ENCODE peak calls at places on chromosomes 2 and 18, in seven cellular contexts. S is IMR-90, I is stomach, K is suprapubic skin, Y is body of pancreas, U is spleen, T is A549. M is an unnamed sample. For H3K4me1, the result is how much of the 10 kb centered on the place peaks cover.

GRCh38 chr18:35117951-35118411 is 76.8 kb downstream of the MAPRE2 start:
- DNase-seq in S (peak), I (no peak), K (no peak), Y (no peak), U (no peak), T (no peak), M (peak)

GRCh38 chr2:11746807-11747459 is 501 bp downstream of the LPIN1 start:
- DNase-seq in S (peak), I (peak), K (no peak), Y (peak), U (no peak), T (no peak), M (no peak)

GRCh38 chr2:198517961-198518360 is 713.6 kb downstream of the PLCL1 start:
- DNase-seq in S (no peak), I (no peak), K (no peak), Y (no peak), U (no peak), T (no peak), M (no peak)

GRCh38 chr2:61055557-61055956 is 10.1 kb upstream of the SANBR start:
- DNase-seq in S (peak), I (no peak), K (no peak), Y (no peak), U (no peak), T (no peak), M (no peak)

GRCh38 chr2:95016616-95017307 is 8.7 kb upstream of the MAL start:
- DNase-seq in S (no peak), I (no peak), K (no peak), Y (no peak), U (no peak), T (no peak), M (no peak)

GRCh38 chr18:12046046-12046750 is 47.4 kb upstream of the ANKRD62 start:
- DNase-seq in S (no peak), I (no peak), K (no peak), Y (no peak), U (no peak), T (no peak), M (no peak)

GRCh38 chr2:242085941-242086621 is 216.6 kb downstream of the RTP5 start:
- DNase-seq in S (peak), I (peak), K (no peak), Y (peak), U (peak), T (no peak), M (peak)

GRCh38 chr2:97728091-97728596 is 14.8 kb downstream of the ZAP70 start:
- DNase-seq in S (no peak), I (no peak), K (peak), Y (no peak), U (peak), T (no peak), M (peak)

GRCh38 chr18:47050468-47050867 is 15.0 kb upstream of the ELOA2 start:
- DNase-seq in S (peak), I (no peak), K (no peak), Y (peak), U (no peak), T (no peak), M (no peak)

GRCh38 chr2:195898505-195898904 is 170.1 kb downstream of the DNAH7 start:
- DNase-seq in S (peak), I (peak), K (no peak), Y (peak), U (no peak), T (no peak), M (peak)

GRCh38 chr2:97741686-97742085 is 28.3 kb downstream of the ZAP70 start:
- DNase-seq in S (no peak), I (no peak), K (peak), Y (no peak), U (no peak), T (no peak), M (no peak)

GRCh38 chr18:76457957-76458356 is 37.1 kb downstream of the ZNF516 start:
- DNase-seq in S (no peak), I (no peak), K (no peak), Y (no peak), U (peak), T (no peak), M (peak)

GRCh38 chr2:206415618-206416243 is 27.6 kb upstream of the ADAM23 start:
- DNase-seq in S (no peak), I (no peak), K (no peak), Y (no peak), U (no peak), T (no peak), M (no peak)

GRCh38 chr2:216404010-216404618 is 8.2 kb upstream of the SMARCAL1 start:
- DNase-seq in S (peak), I (peak), K (no peak), Y (peak), U (no peak), T (peak), M (no peak)

GRCh38 chr2:126886906-126887280 is 11.8 kb upstream of the TEX51 start:
- DNase-seq in S (no peak), I (no peak), K (peak), Y (peak), U (no peak), T (no peak), M (no peak)

GRCh38 chr18:28018361-28018760 is 158.6 kb downstream of the CDH2 start:
- DNase-seq in S (no peak), I (no peak), K (no peak), Y (no peak), U (no peak), T (no peak), M (no peak)

GRCh38 chr2:60480089-60480773 is 73.2 kb downstream of the BCL11A start:
- DNase-seq in S (no peak), I (peak), K (no peak), Y (peak), U (no peak), T (no peak), M (no peak)

GRCh38 chr2:240655931-240656886 is 26.5 kb downstream of the AQP12B start:
- DNase-seq in S (peak), I (no peak), K (no peak), Y (no peak), U (no peak), T (no peak), M (peak)

GRCh38 chr2:29821591-29821990 is 99.8 kb downstream of the ALK start:
- DNase-seq in S (no peak), I (no peak), K (no peak), Y (no peak), U (no peak), T (no peak), M (no peak)

GRCh38 chr18:29181151-29181901 is 1004.4 kb upstream of the CDH2 start:
- DNase-seq in S (peak), I (no peak), K (no peak), Y (no peak), U (no peak), T (no peak), M (no peak)

GRCh38 chr2:78940998-78941397 is 84.5 kb upstream of the REG3G start:
- DNase-seq in S (no peak), I (no peak), K (no peak), Y (no peak), U (no peak), T (no peak), M (no peak)

GRCh38 chr2:235570256-235570655 is 76.4 kb downstream of the AGAP1 start:
- DNase-seq in S (no peak), I (no peak), K (no peak), Y (no peak), U (no peak), T (no peak), M (no peak)

GRCh38 chr2:11387100-11387390 is 42.6 kb upstream of the ROCK2 start:
- DNase-seq in S (no peak), I (no peak), K (no peak), Y (no peak), U (no peak), T (no peak), M (no peak)

GRCh38 chr2:240895656-240896388 is at the start of gene MAB21L4:
- DNase-seq in S (no peak), I (no peak), K (no peak), Y (no peak), U (no peak), T (no peak), M (no peak)

GRCh38 chr18:22318745-22319407 is 98.8 kb downstream of the CTAGE1 start:
- DNase-seq in S (peak), I (no peak), K (no peak), Y (no peak), U (no peak), T (no peak), M (no peak)

GRCh38 chr2:64296150-64296500 is 151.9 kb upstream of the PELI1 start:
- DNase-seq in S (no peak), I (no peak), K (no peak), Y (no peak), U (no peak), T (no peak), M (no peak)

GRCh38 chr2:111184725-111185495 is 64.2 kb downstream of the BCL2L11 start:
- DNase-seq in S (no peak), I (no peak), K (no peak), Y (no peak), U (no peak), T (no peak), M (no peak)

GRCh38 chr2:71559828-71560210 is 106.5 kb downstream of the DYSF start:
- DNase-seq in S (no peak), I (no peak), K (no peak), Y (no peak), U (no peak), T (no peak), M (no peak)

GRCh38 chr2:3405308-3405707 is 25.8 kb downstream of the TRAPPC12 start:
- DNase-seq in S (no peak), I (no peak), K (no peak), Y (no peak), U (no peak), T (no peak), M (no peak)

GRCh38 chr2:234031207-234031606 is 19.3 kb upstream of the SPP2 start:
- DNase-seq in S (peak), I (no peak), K (no peak), Y (no peak), U (no peak), T (no peak), M (no peak)

GRCh38 chr2:161088658-161089350 is 71.4 kb upstream of the TANK start:
- DNase-seq in S (no peak), I (no peak), K (no peak), Y (no peak), U (no peak), T (no peak), M (no peak)

GRCh38 chr2:159755788-159756187 is 42.2 kb downstream of the CD302 start:
- DNase-seq in S (peak), I (no peak), K (no peak), Y (no peak), U (no peak), T (peak), M (no peak)

GRCh38 chr2:236109061-236109460 is 59.1 kb downstream of the GBX2 start:
- DNase-seq in S (no peak), I (no peak), K (no peak), Y (no peak), U (peak), T (no peak), M (no peak)

GRCh38 chr2:237955640-237956401 is 11.0 kb upstream of the UBE2F start:
- DNase-seq in S (no peak), I (no peak), K (no peak), Y (no peak), U (no peak), T (no peak), M (no peak)

GRCh38 chr18:14026199-14026598 is 106.0 kb downstream of the ZNF519 start:
- DNase-seq in S (no peak), I (no peak), K (no peak), Y (no peak), U (no peak), T (no peak), M (no peak)

GRCh38 chr2:42895134-42895795 is 102.9 kb upstream of the HAAO start:
- DNase-seq in S (peak), I (no peak), K (no peak), Y (no peak), U (no peak), T (no peak), M (no peak)

DNA sequence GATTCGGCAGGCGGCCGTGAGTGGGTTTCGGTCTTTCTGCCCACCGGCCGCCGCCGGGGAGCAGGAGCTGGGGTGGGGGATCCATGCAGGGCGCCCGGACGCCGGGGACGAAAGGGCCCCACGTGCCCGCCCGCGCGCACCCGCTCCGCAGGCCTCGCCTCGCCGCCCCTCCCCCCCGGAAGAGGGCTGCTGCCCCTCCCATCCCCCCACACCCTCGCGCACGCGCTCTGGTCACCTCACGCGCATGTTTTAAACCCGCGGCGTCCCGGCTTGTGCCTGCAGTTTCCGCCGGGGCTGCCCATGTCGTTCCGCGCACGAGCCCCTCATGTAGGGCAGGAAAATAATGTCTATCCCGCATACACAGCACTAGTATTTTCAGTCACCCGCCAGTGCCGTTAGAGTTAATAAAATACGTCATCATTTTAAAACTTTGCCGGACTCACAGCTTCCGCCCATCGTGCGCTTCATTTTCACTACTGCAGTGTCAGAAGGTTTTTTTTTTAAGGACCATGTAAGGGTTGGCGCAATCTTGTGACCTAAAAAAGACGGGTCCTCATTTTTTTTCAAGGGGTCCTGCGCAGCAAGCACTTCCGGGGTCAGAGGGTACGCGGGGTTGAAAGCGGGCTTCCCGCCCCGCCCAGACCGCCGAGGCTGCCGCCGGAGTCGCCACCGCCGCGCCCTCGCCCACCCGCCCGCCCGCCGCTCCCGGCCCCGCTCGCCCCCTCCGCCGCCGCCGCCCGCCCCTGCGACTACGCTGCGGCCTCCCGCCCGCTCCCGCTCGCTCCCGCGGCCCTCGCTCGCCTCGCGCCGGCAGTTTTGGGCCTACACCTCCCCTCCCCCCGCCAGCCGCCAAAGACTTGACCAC is at the start of gene PCBP1:
- DNase-seq in S (peak), I (peak), K (peak), Y (peak), U (peak), T (peak), M (peak)
- TF ChIP-seq POLR2A in S (peak), I (no peak), K (peak), Y (peak), U (peak), T (peak), M (peak)

GRCh38 chr2:224185023-224185601 is 146.0 kb upstream of the SERPINE2 start:
- DNase-seq in S (no peak), I (no peak), K (no peak), Y (no peak), U (no peak), T (no peak), M (no peak)

GRCh38 chr2:224181534-224182155 is 142.6 kb upstream of the SERPINE2 start:
- DNase-seq in S (no peak), I (no peak), K (no peak), Y (no peak), U (no peak), T (no peak), M (no peak)

GRCh38 chr2:224180810-224181209 is 141.7 kb upstream of the SERPINE2 start:
- DNase-seq in S (no peak), I (no peak), K (no peak), Y (no peak), U (no peak), T (no peak), M (no peak)

GRCh38 chr2:224183086-224183485 is 144.0 kb upstream of the SERPINE2 start:
- DNase-seq in S (peak), I (no peak), K (no peak), Y (no peak), U (no peak), T (no peak), M (no peak)

DNA sequence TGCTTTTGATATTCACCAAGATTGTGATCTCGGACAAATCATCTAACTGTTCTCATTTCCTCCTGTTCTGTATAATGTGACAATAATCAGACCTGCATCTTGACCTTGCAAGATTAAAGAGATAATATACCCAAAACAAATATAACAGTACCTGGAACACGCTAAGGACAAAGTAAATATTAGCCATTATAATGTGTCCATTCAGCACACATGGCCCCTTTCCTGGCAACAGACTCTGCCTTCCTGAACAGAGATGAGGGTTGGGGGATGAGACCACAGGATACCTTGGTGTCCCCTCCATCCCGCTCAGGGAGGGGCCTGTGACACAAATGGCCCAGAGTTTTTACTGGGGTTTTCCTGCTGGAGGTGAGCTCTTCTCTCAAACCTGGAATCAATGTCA is 143.4 kb upstream of the SERPINE2 start:
- DNase-seq in S (no peak), I (no peak), K (no peak), Y (no peak), U (no peak), T (no peak), M (no peak)
- H3K4me1 ChIP-seq in S (under half), I (under half), K (under half), Y (under half), U (under half), T (under half), M (under half)

GRCh38 chr18:36355511-36355910 is 58.0 kb downstream of the FHOD3 start:
- DNase-seq in S (peak), I (no peak), K (no peak), Y (no peak), U (no peak), T (no peak), M (no peak)
- H3K4me3 ChIP-seq in S (no peak), I (no peak), K (no peak), Y (no peak), U (no peak), T (no peak), M (no peak)

GRCh38 chr2:218257390-218257981 is 3.3 kb upstream of the GPBAR1 start:
- DNase-seq in S (no peak), I (no peak), K (peak), Y (peak), U (no peak), T (no peak), M (peak)
- TF ChIP-seq POLR2A in S (no peak), I (no peak), K (no peak), Y (no peak), U (no peak), T (no peak), M (no peak)

GRCh38 chr2:231642631-231643493 is 50.2 kb downstream of the TEX44 start:
- DNase-seq in S (peak), I (peak), K (peak), Y (peak), U (peak), T (peak), M (peak)

GRCh38 chr2:231646471-231646870 is 53.8 kb downstream of the TEX44 start:
- DNase-seq in S (no peak), I (no peak), K (no peak), Y (no peak), U (no peak), T (no peak), M (no peak)

GRCh38 chr2:231640646-231641111 is 48.0 kb downstream of the TEX44 start:
- DNase-seq in S (no peak), I (peak), K (peak), Y (no peak), U (no peak), T (peak), M (peak)

GRCh38 chr2:231643494-231643888 is 50.8 kb downstream of the TEX44 start:
- DNase-seq in S (no peak), I (no peak), K (no peak), Y (no peak), U (no peak), T (no peak), M (no peak)

DNA sequence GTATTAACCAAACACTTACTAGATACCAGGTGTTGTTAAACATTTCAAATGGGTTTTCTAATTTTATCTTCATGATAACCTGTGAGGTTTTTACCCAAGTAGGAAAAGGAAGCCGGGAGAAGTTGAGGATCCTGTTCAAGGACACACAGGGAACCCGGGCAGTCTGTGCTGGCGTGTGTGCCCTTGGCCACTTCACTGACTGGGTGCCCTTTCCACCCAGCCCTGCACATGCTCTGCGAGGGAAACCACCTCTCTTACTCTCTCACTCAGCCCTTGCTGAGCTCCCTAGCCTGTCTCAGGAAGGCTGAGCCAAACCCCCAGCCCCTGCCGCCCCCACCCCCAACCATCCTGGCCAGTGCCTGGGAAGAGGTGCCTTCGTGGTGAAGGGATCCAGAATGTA is 51.8 kb downstream of the TEX44 start:
- DNase-seq in S (no peak), I (peak), K (no peak), Y (no peak), U (no peak), T (no peak), M (no peak)
- H3K4me1 ChIP-seq in S (under half), I (half or more), K (half or more), Y (under half), U (under half), T (half or more), M (under half)

GRCh38 chr2:138780451-138780880 is 276 bp upstream of the NXPH2 start:
- DNase-seq in S (no peak), I (no peak), K (no peak), Y (no peak), U (no peak), T (no peak), M (no peak)
- H3K4me3 ChIP-seq in S (no peak), I (peak), K (peak), Y (no peak), U (peak), T (peak), M (peak)